ENCODE peak calls at places on chromosomes 16 and 17, in four cellular contexts. P, G, W and K are unnamed samples.

GRCh38 chr17:49108318-49108717 is 24.3 kb upstream of the B4GALNT2 start:
- DNase-seq in G (no peak), P (no peak), W (no peak), K (no peak)

GRCh38 chr16:86653289-86654006 is 75.1 kb downstream of the FOXL1 start:
- DNase-seq in W (no peak), G (no peak), P (no peak), K (peak)

GRCh38 chr16:10040136-10041080 is 141.8 kb downstream of the GRIN2A start:
- DNase-seq in P (no peak), W (no peak), G (peak), K (no peak)

GRCh38 chr16:31177136-31177535 is 2.8 kb upstream of the FUS start:
- DNase-seq in G (no peak), W (no peak), P (peak), K (no peak)

GRCh38 chr17:78623541-78623940 is 46.3 kb upstream of the DNAH17 start:
- DNase-seq in P (no peak), W (no peak), G (no peak), K (no peak)

GRCh38 chr17:45227101-45227591 is 5.5 kb downstream of the FMNL1 start:
- DNase-seq in P (no peak), G (no peak), W (no peak), K (no peak)

GRCh38 chr16:15689290-15689689 is 39.2 kb downstream of the NDE1 start:
- DNase-seq in P (no peak), G (no peak), W (no peak), K (no peak)

GRCh38 chr17:45284176-45285140 is 22.6 kb upstream of the SPATA32 start:
- DNase-seq in W (no peak), P (peak), G (no peak), K (no peak)

GRCh38 chr16:67249762-67250327 is 1.1 kb downstream of the SLC9A5 start:
- DNase-seq in P (no peak), G (no peak), W (no peak), K (no peak)

GRCh38 chr16:72301416-72302048 is 129.6 kb upstream of the PMFBP1 start:
- DNase-seq in P (no peak), W (no peak), G (no peak), K (no peak)

GRCh38 chr17:70896843-70897242 is 727.5 kb downstream of the KCNJ2 start:
- DNase-seq in G (no peak), P (no peak), W (no peak), K (no peak)

GRCh38 chr16:87945351-87946042 is 5.7 kb upstream of the BANP start:
- DNase-seq in P (no peak), W (no peak), G (peak), K (peak)

GRCh38 chr16:8173111-8173644 is 417.1 kb downstream of the TMEM114 start:
- DNase-seq in W (peak), G (peak), P (no peak), K (peak)

GRCh38 chr17:80877095-80877828 is 114.4 kb upstream of the CHMP6 start:
- DNase-seq in W (no peak), G (no peak), P (peak), K (no peak)

GRCh38 chr17:37060966-37061365 is 112.2 kb downstream of the AATF start:
- DNase-seq in G (no peak), W (no peak), P (no peak), K (no peak)

GRCh38 chr16:47519543-47519942 is 58.4 kb downstream of the PHKB start:
- DNase-seq in W (no peak), P (no peak), G (no peak), K (peak)

GRCh38 chr16:74052006-74052405 is 244.6 kb upstream of the PSMD7 start:
- DNase-seq in W (no peak), G (no peak), P (no peak), K (no peak)

GRCh38 chr17:76700627-76701470 is 9.9 kb downstream of the MXRA7 start:
- DNase-seq in P (no peak), G (peak), W (peak), K (peak)